ENCODE peak calls at places on chromosomes 6 and 20, in six cellular contexts. O is H9, B is neuronal stem cell, V is IMR-90, T is H1, L is trophoblast cell. N is an unnamed sample.

GRCh38 chr6:3427740-3428085 is 29.1 kb downstream of the SLC22A23 start:
- DNase-seq in O (no peak), B (no peak), L (no peak), T (no peak), V (no peak), N (no peak)

GRCh38 chr6:146087386-146087785 is 58.5 kb downstream of the GRM1 start:
- DNase-seq in B (no peak), L (no peak), T (no peak), O (no peak), V (no peak), N (no peak)

GRCh38 chr20:4449977-4450715 is 271.6 kb upstream of the PRND start:
- DNase-seq in B (no peak), L (no peak), V (peak), T (no peak), O (no peak), N (peak)

GRCh38 chr6:35486005-35486925 is 10.6 kb downstream of the TEAD3 start:
- DNase-seq in T (peak), O (peak), L (peak), B (no peak), V (no peak), N (peak)

GRCh38 chr6:30821862-30822784 is 62.2 kb upstream of the DDR1 start:
- DNase-seq in B (no peak), V (no peak), T (no peak), O (no peak), L (no peak), N (peak)

GRCh38 chr6:169620171-169621125 is 81.4 kb downstream of the WDR27 start:
- DNase-seq in O (no peak), B (no peak), T (no peak), L (peak), V (peak), N (peak)

GRCh38 chr20:30815577-30816181 is 441.8 kb upstream of the DEFB115 start:
- DNase-seq in V (no peak), T (no peak), O (peak), L (no peak), B (no peak), N (no peak)

GRCh38 chr6:166626177-166627038 is 643 bp downstream of the RPS6KA2 start:
- DNase-seq in B (peak), T (no peak), L (no peak), V (peak), O (no peak), N (peak)

GRCh38 chr6:37168163-37168758 is 1.7 kb upstream of the PIM1 start:
- DNase-seq in L (no peak), O (no peak), V (no peak), B (no peak), T (no peak), N (no peak)

GRCh38 chr6:168163096-168163731 is 84.2 kb upstream of the FRMD1 start:
- DNase-seq in V (peak), T (no peak), O (peak), L (peak), B (no peak), N (peak)

GRCh38 chr6:150991487-150991886 is 126.0 kb downstream of the MTHFD1L start:
- DNase-seq in B (no peak), O (no peak), V (no peak), T (no peak), L (no peak), N (no peak)

GRCh38 chr6:42171813-42172595 is 1.2 kb upstream of the GUCA1A start:
- DNase-seq in V (no peak), O (no peak), T (no peak), L (no peak), B (no peak), N (no peak)

GRCh38 chr20:47577271-47577670 is 75.6 kb downstream of the NCOA3 start:
- DNase-seq in O (no peak), L (no peak), V (no peak), T (no peak), B (no peak), N (no peak)

GRCh38 chr20:41145821-41146620 is 8.7 kb downstream of the PLCG1 start:
- DNase-seq in B (no peak), O (no peak), T (no peak), V (no peak), L (no peak), N (no peak)

GRCh38 chr6:143283887-143284640 is 166.4 kb downstream of the ADAT2 start:
- DNase-seq in L (no peak), O (no peak), V (peak), B (no peak), T (no peak), N (no peak)

GRCh38 chr6:44422534-44422933 is 35.0 kb downstream of the CDC5L start:
- DNase-seq in O (no peak), L (no peak), T (no peak), V (no peak), B (no peak), N (no peak)

GRCh38 chr6:36624461-36625160 is 30.4 kb downstream of the SRSF3 start:
- DNase-seq in V (no peak), L (no peak), T (no peak), B (no peak), O (no peak), N (no peak)

GRCh38 chr20:45044601-45045000 is 56.3 kb downstream of the KCNS1 start:
- DNase-seq in T (no peak), L (no peak), B (no peak), V (no peak), O (no peak), N (no peak)

GRCh38 chr20:20850407-20850806 is 138.0 kb upstream of the RALGAPA2 start:
- DNase-seq in B (no peak), O (no peak), V (no peak), T (no peak), L (no peak), N (no peak)

GRCh38 chr6:84979541-84979940 is 215.1 kb upstream of the TBX18 start:
- DNase-seq in B (no peak), L (no peak), O (no peak), V (no peak), T (no peak), N (no peak)

GRCh38 chr6:105600342-105601293 is 197.7 kb upstream of the PREP start:
- DNase-seq in V (peak), L (no peak), O (no peak), B (no peak), T (no peak), N (peak)

GRCh38 chr20:9166153-9166780 is 97.4 kb downstream of the PLCB4 start:
- DNase-seq in V (no peak), L (no peak), O (no peak), B (no peak), T (no peak), N (no peak)

GRCh38 chr6:106161893-106162292 is 75.8 kb downstream of the PRDM1 start:
- DNase-seq in L (no peak), T (no peak), V (no peak), O (no peak), B (no peak), N (no peak)

GRCh38 chr6:96675617-96676016 is 112.7 kb downstream of the FHL5 start:
- DNase-seq in T (no peak), O (no peak), B (no peak), L (no peak), V (no peak), N (no peak)

GRCh38 chr20:38139919-38140753 is 24.9 kb downstream of the TGM2 start:
- DNase-seq in O (no peak), V (no peak), T (no peak), L (peak), B (no peak), N (peak)

GRCh38 chr6:169862464-169863148 is 111.2 kb downstream of the ERMARD start:
- DNase-seq in B (no peak), O (no peak), T (peak), L (no peak), V (no peak), N (no peak)

GRCh38 chr6:127514396-127515227 is 4.5 kb downstream of the MTCL3 start:
- DNase-seq in T (peak), O (peak), V (peak), L (no peak), B (peak), N (peak)

DNA sequence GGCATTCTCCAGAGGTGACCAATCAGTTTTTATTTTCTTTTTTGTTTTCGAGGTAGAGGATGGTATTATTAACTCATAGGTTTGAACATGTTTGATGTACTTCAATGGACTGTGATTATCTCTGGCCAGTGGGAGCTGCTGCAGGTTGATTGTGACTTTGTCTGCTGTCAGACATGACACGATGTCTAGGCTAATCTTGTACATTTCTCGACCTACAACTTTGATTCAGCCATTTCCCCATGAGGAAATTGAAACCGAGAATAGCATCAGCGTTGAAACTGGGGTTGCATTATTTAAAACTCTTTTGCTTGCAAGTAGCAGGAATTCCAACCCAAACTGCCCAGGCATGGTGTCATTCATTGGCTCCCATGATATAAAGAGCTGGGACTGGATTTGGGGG is 218.9 kb downstream of the CDH26 start:
- DNase-seq in V (no peak), O (no peak), B (no peak), T (no peak), L (no peak), N (no peak)
- H4K91ac ChIP-seq in V (no peak), O (no peak), B (no peak), T (no peak), L (no peak), N (no peak)

DNA sequence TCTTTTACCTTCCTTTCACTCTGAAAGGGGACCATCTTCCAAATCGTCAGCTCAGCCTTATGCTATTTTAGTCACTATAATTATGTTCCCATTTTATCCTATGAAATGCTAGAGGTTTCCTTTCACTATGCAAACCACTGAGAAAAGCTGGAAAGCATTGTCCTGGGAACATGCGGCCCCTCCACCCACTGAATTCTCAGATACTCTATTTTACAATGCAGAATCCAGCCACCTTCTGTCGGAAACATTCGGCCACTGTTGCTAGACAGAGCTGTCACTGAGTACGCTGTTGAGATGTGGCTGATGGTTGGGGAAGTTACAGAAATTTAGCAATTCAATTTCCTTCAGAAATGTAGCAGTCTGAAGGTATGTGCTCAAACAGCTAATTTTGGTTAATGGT is 575.4 kb upstream of the JAG1 start:
- DNase-seq in T (no peak), L (no peak), V (no peak), O (no peak), B (no peak), N (no peak)
- H3K18ac ChIP-seq in T (no peak), L (no peak), V (no peak), O (no peak), B (no peak), N (no peak)

GRCh38 chr6:149405823-149406765 is 6.0 kb downstream of the SUMO4 start:
- DNase-seq in O (no peak), B (no peak), T (no peak), L (no peak), V (peak), N (peak)

GRCh38 chr6:149410557-149410956 is 10.5 kb downstream of the SUMO4 start:
- DNase-seq in L (no peak), O (no peak), B (no peak), T (no peak), V (no peak), N (peak)

GRCh38 chr6:149414822-149415221 is 14.8 kb downstream of the SUMO4 start:
- DNase-seq in L (no peak), T (no peak), B (no peak), V (no peak), O (no peak), N (no peak)

GRCh38 chr6:149414009-149414408 is 13.9 kb downstream of the SUMO4 start:
- DNase-seq in O (no peak), L (no peak), B (no peak), T (no peak), V (no peak), N (no peak)

GRCh38 chr6:149409617-149410016 is 9.6 kb downstream of the SUMO4 start:
- DNase-seq in T (no peak), O (no peak), B (no peak), L (no peak), V (no peak), N (no peak)
- H4K91ac ChIP-seq in T (no peak), O (no peak), B (no peak), L (no peak), V (no peak), N (no peak)

GRCh38 chr20:63532449-63532971 is 4.7 kb downstream of the PTK6 start:
- DNase-seq in O (no peak), L (no peak), B (no peak), V (no peak), T (no peak), N (no peak)

GRCh38 chr20:63534427-63534830 is 2.7 kb downstream of the PTK6 start:
- DNase-seq in O (no peak), V (no peak), L (no peak), T (peak), B (no peak), N (no peak)

GRCh38 chr20:63533388-63533787 is 3.8 kb downstream of the PTK6 start:
- DNase-seq in V (no peak), O (no peak), B (no peak), T (no peak), L (no peak), N (no peak)

GRCh38 chr20:63534831-63535651 is 2.1 kb downstream of the PTK6 start:
- DNase-seq in L (no peak), V (no peak), T (no peak), O (no peak), B (no peak), N (no peak)

DNA sequence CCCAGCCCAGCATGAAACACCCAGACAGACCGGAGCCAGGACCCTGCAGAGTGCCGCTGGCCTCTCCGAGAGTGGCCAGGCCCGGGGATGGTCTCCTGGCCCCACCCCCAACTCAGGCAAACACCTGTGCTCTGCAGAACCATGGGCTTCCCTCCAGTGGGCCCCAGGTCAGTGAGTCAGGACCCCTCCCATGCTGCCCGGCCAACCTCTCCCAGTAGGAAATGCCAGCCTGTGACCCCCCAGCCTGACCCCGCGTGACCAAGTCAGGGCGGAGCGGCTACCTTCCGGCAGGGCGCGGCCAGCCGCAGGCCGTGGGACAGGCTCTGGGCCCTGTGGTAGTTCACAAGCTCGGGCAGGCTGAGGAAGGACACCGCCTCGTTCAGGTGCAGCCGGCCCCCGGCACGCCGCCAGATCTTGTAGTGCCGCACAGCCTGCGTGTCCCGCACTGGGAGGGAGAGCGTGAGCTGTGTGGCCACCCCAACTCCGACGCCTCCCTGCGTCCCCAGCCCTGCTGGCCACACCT is 3.2 kb downstream of the PTK6 start:
- DNase-seq in L (no peak), T (peak), O (no peak), V (no peak), B (no peak), N (no peak)
- H3K18ac ChIP-seq in L (no peak), T (no peak), O (no peak), V (no peak), B (peak), N (no peak)

GRCh38 chr6:115467726-115468125 is 593.0 kb downstream of the FRK start:
- DNase-seq in T (no peak), O (no peak), B (no peak), V (no peak), L (no peak), N (no peak)
- H4K91ac ChIP-seq in T (no peak), O (no peak), B (no peak), V (no peak), L (no peak), N (no peak)

DNA sequence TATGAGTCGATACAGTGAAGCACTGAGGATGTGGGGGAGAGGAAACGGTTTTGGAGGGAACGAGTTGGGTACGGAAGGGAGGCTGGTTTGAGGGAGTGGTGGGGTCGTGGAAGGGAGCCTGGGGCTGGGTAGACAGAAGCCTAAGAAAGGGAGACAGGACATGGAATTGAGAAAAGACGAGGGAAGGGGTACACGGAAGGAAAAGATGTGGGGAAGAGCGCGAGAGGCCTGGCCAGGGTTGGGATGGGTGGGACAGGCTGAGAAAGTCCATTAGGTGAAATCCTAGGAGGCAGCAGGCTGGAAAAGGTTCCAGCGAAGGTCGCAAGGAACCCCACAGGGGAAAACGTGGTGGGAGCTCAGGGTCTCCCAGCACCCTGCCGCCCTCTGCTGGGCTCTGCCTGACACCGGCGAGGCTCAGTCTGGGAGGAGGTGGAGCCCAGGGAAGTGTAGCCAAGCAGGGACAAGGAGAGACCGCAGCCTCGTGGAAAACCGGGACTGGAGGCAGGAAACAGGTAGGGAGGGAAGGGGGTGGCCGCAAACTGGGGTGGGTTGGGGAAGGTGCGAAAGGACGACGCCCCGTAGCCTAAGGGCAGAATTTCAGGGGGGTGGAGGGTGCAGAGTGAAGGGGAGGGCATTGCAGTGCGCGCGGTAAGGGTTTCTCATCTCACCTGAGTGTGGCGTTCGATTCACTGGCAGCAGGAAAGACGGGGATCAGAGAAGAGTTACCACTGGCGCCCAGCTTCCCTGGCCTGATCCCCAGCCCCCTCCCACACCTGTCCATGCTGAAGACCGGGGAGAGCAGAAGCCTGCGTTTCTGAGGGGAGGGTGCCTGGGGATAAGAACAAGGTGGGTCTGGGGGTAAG is 4.3 kb downstream of the GABBR1 start:
- DNase-seq in O (peak), L (no peak), T (peak), V (peak), B (peak), N (peak)
- H3K18ac ChIP-seq in O (peak), L (no peak), T (peak), V (peak), B (peak), N (peak)

N was measured in mesenchymal stem cell.